ENCODE peak calls at places on chromosomes 6 and 20, in six cellular contexts. Y, M, O, L, E and Q are unnamed samples.

GRCh38 chr6:143540192-143540591 is 28.7 kb upstream of the FUCA2 start:
- DNase-seq in Y (no peak), M (no peak), O (no peak), L (no peak), E (no peak), Q (no peak)

GRCh38 chr6:163588211-163588919 is 173.8 kb downstream of the QKI start:
- DNase-seq in Y (peak; percentile 86), M (peak; percentile 66), O (no peak), L (no peak), E (no peak), Q (peak; percentile 73)

GRCh38 chr20:31716818-31717477 is 5.7 kb downstream of the BCL2L1 start:
- DNase-seq in Y (no peak), M (no peak), O (no peak), L (no peak), E (no peak), Q (no peak)

GRCh38 chr20:62969179-62969760 is 16.8 kb downstream of the SLC17A9 start:
- DNase-seq in Y (no peak), M (no peak), O (no peak), L (no peak), E (no peak), Q (no peak)

GRCh38 chr20:49727894-49728885 is 14.5 kb upstream of the B4GALT5 start:
- DNase-seq in Y (no peak), M (no peak), O (no peak), L (no peak), E (no peak), Q (no peak)

GRCh38 chr6:91029211-91029610 is 442.3 kb upstream of the MAP3K7 start:
- DNase-seq in Y (no peak), M (no peak), O (no peak), L (no peak), E (no peak), Q (no peak)

GRCh38 chr6:113352029-113352801 is 504.9 kb upstream of the MARCKS start:
- DNase-seq in Y (peak; percentile 72), M (peak; percentile 87), O (no peak), L (peak; percentile 96), E (no peak), Q (peak; percentile 81)

GRCh38 chr6:148954934-148955915 is 208.4 kb downstream of the UST start:
- DNase-seq in Y (peak; percentile 44), M (no peak), O (no peak), L (no peak), E (no peak), Q (peak; percentile 27)

GRCh38 chr20:46312075-46312944 is 4.0 kb upstream of the CDH22 start:
- DNase-seq in Y (no peak), M (no peak), O (no peak), L (peak; percentile 67), E (no peak), Q (no peak)

GRCh38 chr20:53917145-53918009 is 153.0 kb downstream of the BCAS1 start:
- DNase-seq in Y (peak; percentile 72), M (peak; percentile 72), O (peak; percentile 56), L (peak; percentile 22), E (peak; percentile 85), Q (peak; percentile 46)
- H3K4me3 ChIP-seq in Y (no peak overlapping the region), M (no peak overlapping the region), O (no peak overlapping the region), L (no peak overlapping the region), E (no peak overlapping the region), Q (no peak overlapping the region)

DNA sequence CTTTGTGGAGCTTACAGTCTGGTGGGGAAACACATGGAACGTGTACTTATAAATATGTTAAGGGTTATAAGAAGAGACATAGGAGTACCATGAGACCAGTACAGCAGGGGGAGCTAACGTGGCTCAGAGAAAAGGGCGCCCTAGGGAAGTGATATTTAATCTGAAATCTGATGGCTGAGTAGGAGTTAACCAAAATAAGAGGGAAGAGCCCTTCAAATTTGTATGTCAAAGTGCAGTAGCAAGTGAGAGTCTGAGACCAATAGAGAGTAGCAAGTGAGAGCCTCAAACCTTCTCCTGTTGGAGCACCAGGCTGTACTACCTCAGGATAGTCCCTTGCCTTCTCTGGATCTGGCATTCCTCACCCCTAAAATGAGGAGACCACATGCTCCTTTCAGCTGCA is 6.1 kb upstream of the PKIG start:
- DNase-seq in Y (peak; percentile 88), M (peak; percentile 79), O (peak; percentile 52), L (no peak), E (no peak), Q (peak; percentile 18)
- TF ChIP-seq CTCF in Y (peak; percentile 64), M (peak; percentile 42), O (peak; percentile 15), L (peak; percentile 44), E (no peak), Q (no peak)

GRCh38 chr20:50931048-50931305 is 260 bp downstream of the ADNP start:
- DNase-seq in Y (no peak), M (no peak), O (no peak), L (no peak), E (no peak), Q (no peak)
- H3K4me3 ChIP-seq in Y (peak overlapping the region; percentile 61), M (peak overlapping the region; percentile 70), O (peak overlapping the region; percentile 56), L (peak overlapping the region; percentile 96), E (peak overlapping the region; percentile 93), Q (peak overlapping the region; percentile 58)

DNA sequence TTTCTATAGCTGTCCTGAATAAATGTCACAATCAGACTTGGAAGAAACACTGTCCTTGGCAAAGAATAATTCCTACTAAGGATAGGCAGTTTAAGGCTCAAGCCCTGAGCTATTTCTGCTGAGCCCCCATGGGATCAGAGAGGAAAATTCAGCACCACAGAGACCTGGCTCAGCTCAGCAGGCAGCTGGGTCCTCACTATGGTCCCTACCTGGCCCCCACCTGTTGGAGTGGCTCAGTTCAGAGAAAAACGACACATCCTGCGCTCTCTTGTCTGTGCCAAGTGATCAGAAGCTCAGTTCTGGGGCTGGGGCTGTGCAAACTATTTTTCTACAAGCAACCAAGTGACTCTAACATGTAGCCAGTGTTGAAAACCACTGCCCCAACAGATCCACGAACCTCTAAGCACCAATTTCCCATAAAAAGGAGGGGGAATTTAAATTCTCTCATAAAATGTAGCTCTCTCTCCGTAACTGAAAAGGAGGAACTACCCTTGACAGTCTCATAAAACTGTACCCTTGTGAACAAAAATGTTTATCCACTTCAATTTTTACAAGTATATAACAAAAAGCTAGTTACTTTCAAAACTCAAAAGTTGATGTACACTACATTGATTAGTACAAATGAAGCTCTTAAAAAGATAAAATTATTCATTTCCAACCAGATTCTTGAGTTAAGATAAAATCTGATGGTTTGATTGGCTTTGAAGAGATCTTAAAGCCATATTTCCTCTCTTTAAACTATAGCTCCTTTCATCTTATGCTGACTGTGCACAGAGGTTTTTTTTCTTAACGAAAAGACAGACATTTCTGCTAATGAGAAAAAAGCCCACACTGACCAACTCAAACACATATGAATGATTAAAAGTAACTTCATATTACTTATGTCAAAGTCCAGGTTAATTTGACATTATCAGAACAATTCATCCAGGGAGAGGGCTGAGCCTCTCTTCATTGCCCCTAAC is 52.0 kb downstream of the KIF13A start:
- DNase-seq in Y (no peak), M (no peak), O (no peak), L (no peak), E (no peak), Q (no peak)
- TF ChIP-seq CTCF in Y (no peak), M (no peak), O (no peak), L (no peak), E (no peak), Q (no peak)

GRCh38 chr20:57181639-57182038 is 84.8 kb downstream of the BMP7 start:
- DNase-seq in Y (no peak), M (no peak), O (no peak), L (no peak), E (no peak), Q (no peak)

GRCh38 chr20:57179265-57179664 is 87.2 kb downstream of the BMP7 start:
- DNase-seq in Y (peak; percentile 42), M (no peak), O (no peak), L (no peak), E (no peak), Q (peak; percentile 52)

GRCh38 chr20:57178582-57179112 is 87.8 kb downstream of the BMP7 start:
- DNase-seq in Y (no peak), M (no peak), O (no peak), L (no peak), E (no peak), Q (no peak)

GRCh38 chr20:57180954-57181353 is 85.5 kb downstream of the BMP7 start:
- DNase-seq in Y (no peak), M (no peak), O (no peak), L (no peak), E (no peak), Q (no peak)

DNA sequence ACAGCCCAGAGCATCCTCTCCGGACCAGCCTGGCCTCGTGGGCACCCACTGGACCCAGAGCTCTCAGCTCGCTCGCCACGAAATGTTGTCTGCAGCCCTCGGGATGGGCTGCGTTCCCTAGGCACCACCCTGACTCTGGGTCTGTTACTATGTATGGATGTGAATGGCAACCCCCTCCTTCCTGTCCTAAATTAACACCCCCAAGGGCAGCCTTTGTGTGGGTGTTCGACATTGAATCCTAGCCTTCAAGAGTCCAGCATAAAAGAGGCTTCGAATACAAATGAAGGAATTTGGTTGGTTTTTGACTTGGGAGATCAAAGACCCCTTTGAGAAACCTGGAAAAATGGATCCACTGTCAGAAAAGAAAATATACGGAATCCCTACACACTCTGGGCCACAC is 86.1 kb downstream of the BMP7 start:
- DNase-seq in Y (no peak), M (no peak), O (no peak), L (no peak), E (no peak), Q (no peak)
- H3K4me3 ChIP-seq in Y (no peak overlapping the region), M (no peak overlapping the region), O (no peak overlapping the region), L (no peak overlapping the region), E (no peak overlapping the region), Q (no peak overlapping the region)

GRCh38 chr6:26550250-26550993 is 12.3 kb downstream of the HMGN4 start:
- DNase-seq in Y (peak; percentile 57), M (peak; percentile 64), O (peak; percentile 46), L (peak; percentile 85), E (no peak), Q (peak; percentile 37)
- TF ChIP-seq CTCF in Y (peak; percentile 11), M (no peak), O (no peak), L (no peak), E (no peak), Q (no peak)

GRCh38 chr6:107638493-107638892 is 148.6 kb downstream of the SOBP start:
- DNase-seq in Y (no peak), M (no peak), O (no peak), L (no peak), E (no peak), Q (no peak)

GRCh38 chr6:107637914-107638313 is 148.0 kb downstream of the SOBP start:
- DNase-seq in Y (no peak), M (no peak), O (no peak), L (no peak), E (no peak), Q (no peak)

GRCh38 chr6:107642348-107643347 is 152.7 kb downstream of the SOBP start:
- DNase-seq in Y (no peak), M (no peak), O (no peak), L (no peak), E (no peak), Q (no peak)

GRCh38 chr6:107644513-107644912 is 154.6 kb downstream of the SOBP start:
- DNase-seq in Y (peak; percentile 33), M (no peak), O (no peak), L (no peak), E (no peak), Q (no peak)

DNA sequence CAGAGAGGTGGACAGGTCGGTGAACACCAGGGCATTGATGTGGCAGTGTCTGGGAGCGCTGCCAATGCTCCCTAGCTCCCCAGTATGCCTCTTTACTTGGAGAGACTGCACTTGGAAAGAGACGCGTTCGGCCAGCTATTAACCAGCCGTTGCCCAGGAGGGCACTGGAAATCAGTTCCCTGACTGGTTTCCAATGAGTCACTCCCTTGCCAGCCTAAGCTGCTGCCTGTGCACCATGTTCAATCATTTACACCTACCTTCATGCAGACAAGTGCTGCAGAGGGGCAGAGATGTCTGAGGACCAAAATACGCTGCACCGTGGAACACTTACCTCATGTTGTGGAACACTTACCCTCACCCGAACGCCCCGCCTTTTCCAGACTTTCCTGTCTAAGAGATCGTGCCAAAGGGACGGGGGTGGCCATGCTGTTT is 151.6 kb downstream of the SOBP start:
- DNase-seq in Y (no peak), M (no peak), O (peak; percentile 69), L (no peak), E (no peak), Q (peak; percentile 27)
- H3K4me3 ChIP-seq in Y (no peak overlapping the region), M (no peak overlapping the region), O (no peak overlapping the region), L (no peak overlapping the region), E (no peak overlapping the region), Q (no peak overlapping the region)